ENCODE peak calls at places on chromosomes 13 and 19, in eight cellular contexts. G is AG08395; E is GM23338; Z is NCI-H1417; Q is neuronal stem cell; D is neural crest cell; Y is stimulated activated naive CD4-positive, alpha-beta T cell; K is mucosa of gallbladder. A is an unnamed sample.
A peak's percentile ranks its signal among the peaks of the same experiment; 100 is the strongest.

GRCh38 chr13:19601749-19602725 is 31.4 kb upstream of the MPHOSPH8 start:
- DNase-seq in E (peak; percentile 82), D (peak; percentile 42), Z (peak; percentile 73), G (peak; percentile 38), K (no peak), Y (no peak), Q (peak; percentile 40), A (no peak)

GRCh38 chr19:32178841-32179410 is 166.5 kb upstream of the ZNF507 start:
- DNase-seq in Q (no peak), Z (no peak), Y (no peak), D (no peak), K (no peak), G (no peak), E (no peak), A (no peak)

GRCh38 chr13:44104969-44105368 is 225.3 kb downstream of the LACC1 start:
- DNase-seq in E (no peak), Q (no peak), K (no peak), D (no peak), Z (no peak), G (no peak), Y (no peak), A (no peak)

GRCh38 chr13:36337938-36338337 is 8.3 kb downstream of the SPART start:
- DNase-seq in K (no peak), D (no peak), Y (no peak), E (no peak), Z (no peak), G (no peak), Q (no peak), A (no peak)

GRCh38 chr19:35986664-35987570 is 8.1 kb upstream of the SDHAF1 start:
- DNase-seq in Q (no peak), K (no peak), G (no peak), D (no peak), Z (peak; percentile 81), Y (no peak), E (peak; percentile 83), A (no peak)

GRCh38 chr19:24159707-24160106 is 72.7 kb downstream of the ZNF254 start:
- DNase-seq in D (no peak), Q (no peak), E (peak; percentile 58), K (no peak), Y (no peak), G (no peak), Z (peak; percentile 6), A (no peak)

GRCh38 chr19:49890349-49891311 is 6.1 kb downstream of the IL4I1 start:
- DNase-seq in E (peak; percentile 80), K (no peak), Z (no peak), Y (peak; percentile 67), D (peak; percentile 46), G (no peak), Q (peak; percentile 54), A (no peak)

GRCh38 chr19:37925212-37925611 is 18.2 kb downstream of the SIPA1L3 start:
- DNase-seq in Q (no peak), G (no peak), Y (no peak), Z (no peak), K (no peak), D (no peak), E (no peak), A (no peak)

GRCh38 chr13:39481493-39481892 is 121.5 kb downstream of the LHFPL6 start:
- DNase-seq in Z (no peak), K (no peak), E (no peak), Q (no peak), D (no peak), Y (no peak), G (no peak), A (no peak)

GRCh38 chr19:28497137-28497536 is 715.8 kb downstream of the UQCRFS1 start:
- DNase-seq in Z (no peak), Q (no peak), D (no peak), G (no peak), E (no peak), K (no peak), Y (no peak), A (no peak)

GRCh38 chr19:43425567-43426392 is 11.1 kb downstream of the TEX101 start:
- DNase-seq in Q (no peak), Z (no peak), G (peak; percentile 31), E (peak; percentile 65), K (peak; percentile 88), Y (no peak), D (no peak), A (no peak)

GRCh38 chr13:85528578-85529215 is 270.5 kb downstream of the SLITRK6 start:
- DNase-seq in Y (no peak), D (no peak), Q (no peak), G (peak; percentile 23), Z (no peak), E (no peak), K (no peak), A (no peak)

GRCh38 chr19:41889896-41890295 is 6.9 kb downstream of the ARHGEF1 start:
- DNase-seq in E (no peak), G (no peak), K (no peak), D (no peak), Q (no peak), Z (no peak), Y (no peak), A (no peak)

GRCh38 chr19:57850553-57851017 is 926 bp downstream of the ZNF587 start:
- DNase-seq in G (peak; percentile 16), Y (no peak), D (no peak), Q (peak; percentile 9), E (peak; percentile 86), K (peak; percentile 70), Z (peak; percentile 17), A (no peak)

GRCh38 chr13:36891752-36892151 is 28.3 kb downstream of the SMAD9 start:
- DNase-seq in K (no peak), E (no peak), Y (no peak), G (peak; percentile 68), Q (no peak), Z (no peak), D (no peak), A (no peak)

GRCh38 chr13:26888632-26889031 is 128.0 kb upstream of the GPR12 start:
- DNase-seq in Z (no peak), D (no peak), E (no peak), G (no peak), K (no peak), Y (no peak), Q (no peak), A (no peak)

GRCh38 chr13:36163809-36164308 is 32.7 kb upstream of the DCLK1 start:
- DNase-seq in K (no peak), D (no peak), Y (no peak), Q (no peak), Z (peak; percentile 60), G (no peak), E (peak; percentile 21), A (peak; percentile 96)

GRCh38 chr13:34943675-34944634 is 1.9 kb downstream of the NBEA start:
- DNase-seq in E (no peak), G (no peak), Z (peak; percentile 8), K (no peak), Q (no peak), Y (no peak), D (no peak), A (no peak)

GRCh38 chr13:21015284-21015683 is 46.1 kb downstream of the LATS2 start:
- DNase-seq in D (no peak), Q (no peak), Z (no peak), Y (no peak), E (no peak), G (no peak), K (no peak), A (no peak)

GRCh38 chr13:45206340-45206739 is 5.5 kb upstream of the KCTD4 start:
- DNase-seq in G (peak; percentile 77), Q (no peak), E (no peak), Y (no peak), Z (no peak), D (no peak), K (no peak), A (peak; percentile 79)

GRCh38 chr13:112103971-112104872 is 37.3 kb downstream of the SOX1 start:
- DNase-seq in E (peak; percentile 86), G (no peak), Q (peak; percentile 99), Y (no peak), K (no peak), Z (no peak), D (peak; percentile 55), A (no peak)

GRCh38 chr19:6828698-6829633 is 56.5 kb downstream of the VAV1 start:
- DNase-seq in Z (no peak), Q (no peak), D (no peak), Y (no peak), K (no peak), E (peak; percentile 83), G (no peak), A (no peak)

GRCh38 chr13:113405481-113406300 is 41.8 kb upstream of the GRTP1 start:
- DNase-seq in Z (peak; percentile 91), D (no peak), G (no peak), E (no peak), Y (no peak), K (no peak), Q (no peak), A (no peak)

GRCh38 chr19:8065489-8066261 is 13.1 kb downstream of the CCL25 start:
- DNase-seq in K (no peak), Y (no peak), D (no peak), G (no peak), Z (no peak), E (no peak), Q (no peak), A (no peak)

GRCh38 chr19:48539503-48540096 is 12.4 kb upstream of the SULT2B1 start:
- DNase-seq in D (no peak), Y (no peak), G (no peak), E (no peak), Z (peak; percentile 83), K (no peak), Q (no peak), A (peak; percentile 16)

GRCh38 chr19:16541526-16542044 is 652 bp downstream of the CHERP start:
- DNase-seq in Q (no peak), K (no peak), D (no peak), E (peak; percentile 48), Z (peak; percentile 36), Y (no peak), G (peak; percentile 11), A (no peak)

GRCh38 chr13:53782400-53783030 is 753.9 kb downstream of the OLFM4 start:
- DNase-seq in Q (peak; percentile 63), E (peak; percentile 84), D (peak; percentile 18), G (peak; percentile 44), K (peak; percentile 31), Y (no peak), Z (peak; percentile 83), A (peak; percentile 23)

GRCh38 chr19:28313633-28314032 is 899.3 kb downstream of the UQCRFS1 start:
- DNase-seq in K (no peak), Q (no peak), Z (no peak), E (no peak), Y (no peak), D (no peak), G (peak; percentile 91), A (peak; percentile 62)

A was measured in stromal cell of bone marrow.